ENCODE peak calls at places on chromosome 14, in six cellular contexts. H is H1, F is neuronal stem cell, D is mesenchymal stem cell, T is IMR-90, S is trophoblast cell. M is an unnamed sample.

GRCh38 chr14:101088395-101088667 is 184.8 kb upstream of the RTL1 start:
- DNase-seq in H (no peak), F (no peak), D (no peak), T (no peak), S (no peak), M (no peak)

GRCh38 chr14:101791919-101792572 is 30.5 kb downstream of the PPP2R5C start:
- DNase-seq in H (no peak), F (no peak), D (peak; percentile 58), T (peak; percentile 78), S (no peak), M (no peak)

GRCh38 chr14:54772451-54772881 is 130.2 kb downstream of the GCH1 start:
- DNase-seq in H (no peak), F (no peak), D (peak; percentile 71), T (peak; percentile 59), S (peak; percentile 87), M (no peak)

GRCh38 chr14:102508774-102509743 is 517 bp downstream of the ANKRD9 start:
- DNase-seq in H (no peak), F (no peak), D (peak; percentile 67), T (peak; percentile 41), S (peak; percentile 67), M (peak; percentile 33)

GRCh38 chr14:24665440-24665991 is 31.5 kb upstream of the GZMB start:
- DNase-seq in H (no peak), F (no peak), D (no peak), T (no peak), S (no peak), M (no peak)

GRCh38 chr14:60514378-60515243 is 5.7 kb downstream of the SIX6 start:
- DNase-seq in H (no peak), F (peak; percentile 94), D (peak; percentile 21), T (no peak), S (peak; percentile 6), M (peak; percentile 79)

GRCh38 chr14:76771432-76771980 is 10.2 kb downstream of the VASH1 start:
- DNase-seq in H (no peak), F (no peak), D (no peak), T (no peak), S (no peak), M (no peak)

GRCh38 chr14:77498120-77498979 is at the start of gene ISM2:
- DNase-seq in H (no peak), F (peak; percentile 44), D (peak; percentile 34), T (peak; percentile 28), S (peak; percentile 94), M (peak; percentile 46)

GRCh38 chr14:22811752-22812151 is 3.5 kb downstream of the SLC7A7 start:
- DNase-seq in H (no peak), F (no peak), D (peak; percentile 16), T (peak; percentile 87), S (peak; percentile 52), M (no peak)

GRCh38 chr14:70642313-70643235 is 858 bp downstream of the TTC9 start:
- DNase-seq in H (no peak), F (no peak), D (no peak), T (no peak), S (peak; percentile 51), M (peak; percentile 88)

GRCh38 chr14:91858536-91859275 is 8.6 kb downstream of the TC2N start:
- DNase-seq in H (no peak), F (no peak), D (peak; percentile 37), T (peak; percentile 66), S (peak; percentile 15), M (peak; percentile 67)

GRCh38 chr14:48943913-48944312 is 642.3 kb downstream of the RPS29 start:
- DNase-seq in H (no peak), F (no peak), D (no peak), T (no peak), S (no peak), M (no peak)

GRCh38 chr14:100683578-100683977 is 43.1 kb upstream of the DLK1 start:
- DNase-seq in H (no peak), F (no peak), D (no peak), T (no peak), S (no peak), M (no peak)

GRCh38 chr14:77738559-77739250 is 22.3 kb downstream of the SNW1 start:
- DNase-seq in H (no peak), F (no peak), D (no peak), T (peak; percentile 45), S (no peak), M (no peak)

GRCh38 chr14:103540816-103541493 is 12.0 kb downstream of the TRMT61A start:
- DNase-seq in H (no peak), F (no peak), D (no peak), T (no peak), S (no peak), M (no peak)

GRCh38 chr14:91403069-91403600 is 14.5 kb downstream of the CCDC88C start:
- DNase-seq in H (no peak), F (no peak), D (no peak), T (no peak), S (no peak), M (no peak)

GRCh38 chr14:53943751-53944083 is 12.9 kb downstream of the BMP4 start:
- DNase-seq in H (no peak), F (no peak), D (peak; percentile 42), T (no peak), S (no peak), M (peak; percentile 37)

GRCh38 chr14:69059658-69060648 is 80.9 kb upstream of the ACTN1 start:
- DNase-seq in H (no peak), F (no peak), D (peak; percentile 100), T (peak; percentile 99), S (peak; percentile 93), M (peak; percentile 56)

GRCh38 chr14:75249251-75249957 is 29.2 kb upstream of the FOS start:
- DNase-seq in H (no peak), F (no peak), D (no peak), T (no peak), S (no peak), M (no peak)
- H3K4me3 ChIP-seq in H (no peak overlapping the region), F (no peak overlapping the region), D (no peak overlapping the region), T (no peak overlapping the region), S (no peak overlapping the region), M (no peak overlapping the region)

DNA sequence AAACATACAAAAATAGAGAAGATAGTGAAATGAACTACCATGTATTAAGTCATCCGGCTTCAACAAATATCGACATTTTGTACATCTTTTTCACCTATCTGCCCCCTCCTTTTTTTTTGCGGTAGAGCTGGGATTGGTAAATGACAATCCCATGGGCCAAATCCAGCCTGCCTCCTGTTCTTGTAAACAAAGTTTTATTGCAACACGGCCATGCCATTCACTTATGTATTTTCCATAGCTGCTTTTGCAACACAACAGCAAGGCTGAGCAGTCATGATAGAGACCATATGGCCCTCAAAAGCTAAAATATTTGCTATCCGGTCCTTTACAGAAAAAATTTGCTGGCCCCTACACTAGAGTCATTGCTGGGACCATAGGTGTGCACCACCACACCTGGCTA is 58.1 kb upstream of the PLEKHG3 start:
- DNase-seq in H (no peak), F (no peak), D (peak; percentile 94), T (peak; percentile 71), S (peak; percentile 55), M (peak; percentile 31)
- H4K8ac ChIP-seq in H (no peak overlapping the region), F (no peak overlapping the region), D (no peak overlapping the region), T (peak overlapping the region; percentile 68), S (peak overlapping the region; percentile 54), M (no peak overlapping the region)

GRCh38 chr14:73168274-73168673 is 32.0 kb downstream of the PSEN1 start:
- DNase-seq in H (no peak), F (no peak), D (no peak), T (no peak), S (no peak), M (no peak)
- H3K36me3 ChIP-seq in H (peaks cover 23% of the 10 kb centered on the region), F (peaks cover 15% of the 10 kb centered on the region), D (peaks cover 82% of the 10 kb centered on the region), T (peaks cover 23% of the 10 kb centered on the region), S (peaks cover 25% of the 10 kb centered on the region), M (peaks cover 1% of the 10 kb centered on the region)

GRCh38 chr14:67487937-67488893 is at the start of gene TMEM229B:
- DNase-seq in H (no peak), F (no peak), D (peak; percentile 17), T (no peak), S (no peak), M (no peak)
- H3K4me3 ChIP-seq in H (no peak within 1 kb of the TSS), F (no peak within 1 kb of the TSS), D (no peak within 1 kb of the TSS), T (no peak within 1 kb of the TSS), S (no peak within 1 kb of the TSS), M (no peak within 1 kb of the TSS)

DNA sequence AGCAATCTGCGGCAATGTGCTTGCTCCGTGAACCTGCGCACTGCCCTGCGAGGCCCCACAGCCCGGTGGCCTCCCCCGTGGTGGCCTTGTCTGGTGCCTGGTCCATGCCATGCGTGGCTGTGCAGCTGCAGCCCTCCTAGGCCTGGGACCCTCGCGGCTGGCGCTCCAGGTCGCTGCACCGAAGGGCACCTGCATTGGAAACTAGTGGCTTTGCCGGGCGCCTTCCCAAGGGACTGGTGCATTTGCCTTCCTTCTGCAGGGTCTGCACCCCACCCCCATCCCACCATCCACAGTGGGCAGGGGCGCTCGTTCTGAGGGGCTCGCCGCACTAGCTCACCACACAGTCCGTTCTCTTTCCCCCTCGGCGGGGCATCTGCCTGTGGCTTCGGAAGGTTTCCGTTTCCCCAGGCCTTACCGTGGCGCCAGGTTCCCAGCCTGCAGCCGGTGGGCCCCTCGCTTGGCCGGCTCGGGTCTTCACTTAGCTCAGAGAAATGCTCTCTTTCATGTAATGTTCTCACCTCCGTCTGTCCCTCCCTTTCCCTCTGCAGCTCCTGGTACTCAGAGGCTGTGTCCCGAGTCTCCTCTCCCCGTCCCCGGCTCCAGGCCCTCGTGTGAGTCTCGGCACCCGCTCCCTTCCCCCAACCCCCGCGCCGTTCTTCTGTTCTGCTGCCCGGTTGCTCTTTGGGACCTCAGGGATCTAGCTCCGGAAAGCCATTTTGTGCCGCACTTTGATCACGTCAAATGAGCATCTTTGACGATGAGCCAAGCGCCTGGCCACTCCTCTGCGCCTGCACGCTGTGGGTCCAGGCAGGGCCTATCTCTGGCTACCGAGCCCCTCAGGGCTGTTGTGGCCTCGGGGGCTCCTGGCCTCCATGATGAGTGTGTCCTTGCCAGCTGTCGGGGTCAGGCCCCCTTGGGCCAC is 31.9 kb downstream of the JAG2 start:
- DNase-seq in H (no peak), F (no peak), D (no peak), T (no peak), S (no peak), M (no peak)
- H4K8ac ChIP-seq in H (no peak overlapping the region), F (peak overlapping the region; percentile 82), D (no peak overlapping the region), T (no peak overlapping the region), S (no peak overlapping the region), M (no peak overlapping the region)

GRCh38 chr14:52012635-52013034 is 23.3 kb downstream of the RTRAF start:
- DNase-seq in H (no peak), F (no peak), D (peak; percentile 41), T (no peak), S (no peak), M (no peak)
- H3K36me3 ChIP-seq in H (peaks cover 36% of the 10 kb centered on the region), F (peaks cover 20% of the 10 kb centered on the region), D (peaks cover 79% of the 10 kb centered on the region), T (peaks cover 81% of the 10 kb centered on the region), S (peaks cover 27% of the 10 kb centered on the region), M (peaks cover 8% of the 10 kb centered on the region)

GRCh38 chr14:29558516-29558915 is 369.1 kb downstream of the PRKD1 start:
- DNase-seq in H (no peak), F (no peak), D (peak; percentile 33), T (peak; percentile 80), S (no peak), M (no peak)

GRCh38 chr14:29548948-29549370 is 378.7 kb downstream of the PRKD1 start:
- DNase-seq in H (no peak), F (peak; percentile 47), D (peak; percentile 77), T (peak; percentile 77), S (peak; percentile 75), M (peak; percentile 79)

GRCh38 chr14:29553427-29553826 is 374.2 kb downstream of the PRKD1 start:
- DNase-seq in H (no peak), F (no peak), D (no peak), T (no peak), S (no peak), M (no peak)

DNA sequence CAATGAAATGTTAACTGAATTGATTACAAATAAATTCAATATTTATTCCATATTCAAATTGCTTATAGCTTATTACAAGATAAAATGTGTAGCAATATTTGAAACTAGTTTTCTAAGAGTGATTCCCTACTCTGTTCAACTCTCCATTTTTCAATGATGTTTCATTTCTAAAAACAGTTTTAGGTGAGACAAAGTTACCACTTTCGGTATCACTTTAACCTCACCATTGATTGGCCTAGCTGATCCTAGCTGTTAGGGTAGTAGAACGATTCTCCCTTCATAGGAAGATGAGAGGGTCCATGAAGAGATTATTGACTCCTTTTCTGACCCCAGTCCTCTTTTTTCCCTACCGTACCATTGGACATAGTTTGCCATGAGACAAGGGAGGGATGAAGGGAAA is 373.3 kb downstream of the PRKD1 start:
- DNase-seq in H (no peak), F (no peak), D (no peak), T (no peak), S (no peak), M (no peak)
- H3K4me3 ChIP-seq in H (no peak overlapping the region), F (no peak overlapping the region), D (no peak overlapping the region), T (no peak overlapping the region), S (no peak overlapping the region), M (no peak overlapping the region)